ENCODE peak calls at places on chromosomes 1 and 21, in nine cellular contexts. Q is spleen, M is HCT116, H is thoracic aorta, O is GM06990, E is ovary, Z is upper lobe of right lung, D is body of pancreas, C is HFF-Myc. B is an unnamed sample.

GRCh38 chr1:192512426-192513125 is 63.0 kb upstream of the RGS1 start:
- DNase-seq in Q (no peak), M (no peak), H (no peak), O (no peak), E (no peak), Z (no peak), D (no peak), C (no peak), B (no peak)

GRCh38 chr1:1918901-1919303 is at the start of gene TMEM52:
- DNase-seq in Q (no peak), M (no peak), H (no peak), O (no peak), E (no peak), Z (no peak), D (peak), C (no peak), B (no peak)

GRCh38 chr21:43720539-43721224 is 1.8 kb downstream of the PDXK start:
- DNase-seq in Q (no peak), M (no peak), H (no peak), O (no peak), E (no peak), Z (no peak), D (no peak), C (no peak), B (no peak)

GRCh38 chr1:218475275-218475674 is 130.1 kb downstream of the TGFB2 start:
- DNase-seq in Q (no peak), M (no peak), H (no peak), O (no peak), E (no peak), Z (no peak), D (no peak), C (no peak), B (no peak)

GRCh38 chr1:184593612-184594011 is 161.0 kb downstream of the EDEM3 start:
- DNase-seq in Q (no peak), M (no peak), H (no peak), O (no peak), E (no peak), Z (no peak), D (no peak), C (no peak), B (peak)

GRCh38 chr1:178328728-178329127 is 168.0 kb downstream of the CLEC20A start:
- DNase-seq in Q (no peak), M (no peak), H (no peak), O (no peak), E (no peak), Z (no peak), D (no peak), C (no peak), B (no peak)

GRCh38 chr1:14543191-14543849 is 55.2 kb upstream of the KAZN start:
- DNase-seq in Q (no peak), M (no peak), H (no peak), O (no peak), E (no peak), Z (no peak), D (no peak), C (no peak), B (no peak)

GRCh38 chr1:67880056-67880601 is 46.9 kb upstream of the GNG12 start:
- DNase-seq in Q (no peak), M (no peak), H (no peak), O (no peak), E (peak), Z (no peak), D (peak), C (peak), B (peak)

GRCh38 chr1:189678779-189679178 is 798.9 kb downstream of the BRINP3 start:
- DNase-seq in Q (no peak), M (no peak), H (no peak), O (no peak), E (no peak), Z (no peak), D (no peak), C (no peak), B (no peak)

GRCh38 chr21:45640001-45640887 is 3.3 kb upstream of the PCBP3 start:
- DNase-seq in Q (no peak), M (no peak), H (no peak), O (no peak), E (no peak), Z (no peak), D (no peak), C (no peak), B (no peak)

GRCh38 chr1:201444792-201445191 is 23.3 kb upstream of the TNNI1 start:
- DNase-seq in Q (no peak), M (no peak), H (no peak), O (no peak), E (no peak), Z (no peak), D (no peak), C (no peak), B (peak)

GRCh38 chr21:44293551-44294231 is 6.2 kb upstream of the PFKL start:
- DNase-seq in Q (no peak), M (no peak), H (no peak), O (no peak), E (no peak), Z (no peak), D (no peak), C (no peak), B (no peak)

GRCh38 chr1:94951509-94952208 is 24.7 kb upstream of the CNN3 start:
- DNase-seq in Q (no peak), M (no peak), H (no peak), O (no peak), E (no peak), Z (no peak), D (no peak), C (no peak), B (no peak)

GRCh38 chr1:94952539-94952938 is 25.6 kb upstream of the CNN3 start:
- DNase-seq in Q (no peak), M (no peak), H (no peak), O (no peak), E (no peak), Z (no peak), D (no peak), C (no peak), B (no peak)

GRCh38 chr1:94951056-94951455 is 24.1 kb upstream of the CNN3 start:
- DNase-seq in Q (no peak), M (no peak), H (no peak), O (no peak), E (no peak), Z (no peak), D (no peak), C (no peak), B (no peak)

GRCh38 chr1:94947453-94947852 is 20.5 kb upstream of the CNN3 start:
- DNase-seq in Q (no peak), M (no peak), H (no peak), O (no peak), E (no peak), Z (no peak), D (no peak), C (no peak), B (peak)

DNA sequence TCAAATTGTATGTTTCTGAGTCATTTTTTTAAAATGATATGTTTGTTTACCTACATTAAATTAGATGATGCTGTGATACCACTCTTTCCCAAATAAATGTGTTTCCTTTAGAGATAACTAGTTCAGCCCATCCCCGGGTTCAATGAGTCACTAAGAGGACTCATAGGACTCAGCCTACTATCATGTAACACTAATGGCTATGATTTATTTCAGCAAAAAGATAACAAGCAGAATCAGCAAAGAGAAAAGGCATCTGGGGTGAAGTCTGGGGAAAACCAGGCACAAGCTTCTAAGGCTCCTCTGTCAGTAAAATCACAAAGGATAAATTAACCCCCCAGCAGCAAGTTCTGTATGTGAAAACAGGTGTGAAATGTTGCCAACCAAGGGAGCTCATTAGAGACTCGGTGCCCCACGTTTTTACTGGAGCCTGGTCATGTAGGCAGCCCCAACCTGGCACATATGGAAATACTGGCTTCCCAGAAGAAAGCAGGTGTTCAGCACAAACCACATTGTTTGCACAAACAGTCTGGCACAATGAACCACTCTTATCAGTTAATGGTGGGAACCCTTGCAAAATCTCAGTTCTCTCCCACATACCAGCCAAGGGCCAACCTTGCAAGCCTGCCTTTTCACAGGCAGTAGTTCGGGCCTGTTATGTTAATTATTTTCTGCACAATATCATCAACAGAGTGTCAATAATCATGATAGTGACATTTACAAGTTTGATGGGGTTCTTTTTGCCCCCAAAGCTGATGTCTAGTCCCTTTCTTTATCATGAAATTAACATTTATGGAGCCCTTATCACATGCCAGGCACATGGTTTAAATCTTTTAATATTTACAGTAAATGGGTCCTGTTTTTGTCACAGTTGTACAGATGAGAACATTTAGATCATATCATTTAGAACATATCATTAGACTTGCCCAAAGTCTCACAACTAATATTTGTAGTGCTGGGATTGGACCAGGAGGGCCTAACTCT is 23.1 kb upstream of the CNN3 start:
- DNase-seq in Q (no peak), M (no peak), H (no peak), O (no peak), E (no peak), Z (no peak), D (peak), C (no peak), B (peak)
- TF ChIP-seq CTCF in Q (no peak), M (no peak), H (no peak), O (no peak), E (no peak), Z (no peak), D (no peak), C (no peak), B (no peak)

DNA sequence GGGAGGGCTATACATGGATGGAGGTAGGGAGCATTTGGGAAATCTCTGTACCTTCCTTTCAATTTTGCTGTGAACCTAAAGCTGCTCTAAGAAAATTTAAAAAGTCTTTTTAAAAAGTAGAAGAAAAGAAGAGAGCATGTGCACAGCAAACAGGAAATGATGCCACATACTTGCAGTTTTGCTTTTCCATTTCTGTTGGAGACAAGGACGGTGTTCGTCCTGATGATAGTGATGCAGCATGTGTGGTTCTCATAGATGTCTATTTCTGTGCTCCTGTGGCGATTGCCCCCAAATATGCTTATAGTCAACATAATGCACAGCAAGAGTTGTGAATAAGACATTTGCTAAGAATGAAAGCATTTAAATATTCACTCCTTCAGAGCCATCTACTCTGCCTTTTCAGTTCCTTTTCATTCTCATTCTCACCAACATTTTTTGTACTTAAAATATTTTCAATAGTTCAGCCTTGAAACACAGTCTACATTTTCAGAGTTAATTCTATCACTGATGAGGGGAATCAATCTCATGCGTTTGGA is 66.6 kb downstream of the LRRC8C start:
- DNase-seq in Q (no peak), M (no peak), H (no peak), O (no peak), E (no peak), Z (no peak), D (no peak), C (no peak), B (no peak)
- H3K4me3 ChIP-seq in Q (no peak), M (no peak), H (no peak), O (peak), E (no peak), Z (no peak), D (no peak), C (no peak), B (no peak)

GRCh38 chr1:7856345-7856744 is 3.5 kb upstream of the UTS2 start:
- DNase-seq in Q (no peak), M (no peak), H (no peak), O (no peak), E (no peak), Z (no peak), D (no peak), C (no peak), B (peak)
- TF ChIP-seq CTCF in Q (no peak), M (no peak), H (no peak), O (no peak), E (no peak), Z (no peak), D (no peak), C (peak), B (peak)

DNA sequence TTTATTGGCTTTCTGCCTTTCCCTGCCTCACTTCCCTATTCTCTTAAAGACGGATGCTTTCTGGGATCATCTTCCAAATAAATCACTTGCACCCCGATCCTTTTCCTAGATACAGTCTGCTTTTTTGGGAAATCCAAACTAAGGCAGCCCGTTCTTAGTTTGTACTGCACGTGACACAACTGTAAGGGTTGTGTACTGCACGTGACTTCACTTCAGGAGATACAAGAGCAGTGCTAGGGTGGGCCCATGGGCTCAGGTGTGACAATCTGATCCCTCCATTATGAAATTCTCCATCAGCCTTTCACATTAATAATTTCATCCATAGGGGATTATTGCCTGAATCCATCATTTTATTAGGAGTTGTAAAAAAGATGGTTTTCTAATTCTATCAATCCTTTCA is 33.8 kb upstream of the SPOCD1 start:
- DNase-seq in Q (no peak), M (no peak), H (no peak), O (no peak), E (no peak), Z (no peak), D (no peak), C (no peak), B (no peak)
- H3K4me3 ChIP-seq in Q (no peak), M (no peak), H (no peak), O (no peak), E (no peak), Z (no peak), D (no peak), C (no peak), B (no peak)

GRCh38 chr1:164804366-164804765 is 245.4 kb downstream of the PBX1 start:
- DNase-seq in Q (no peak), M (no peak), H (no peak), O (no peak), E (no peak), Z (no peak), D (no peak), C (no peak), B (peak)

GRCh38 chr1:164806531-164806930 is 247.5 kb downstream of the PBX1 start:
- DNase-seq in Q (no peak), M (no peak), H (no peak), O (no peak), E (no peak), Z (no peak), D (peak), C (no peak), B (no peak)

GRCh38 chr1:164802573-164803282 is 243.7 kb downstream of the PBX1 start:
- DNase-seq in Q (no peak), M (no peak), H (no peak), O (no peak), E (no peak), Z (no peak), D (no peak), C (no peak), B (no peak)

GRCh38 chr1:164803366-164803765 is 244.4 kb downstream of the PBX1 start:
- DNase-seq in Q (no peak), M (no peak), H (no peak), O (no peak), E (no peak), Z (no peak), D (no peak), C (no peak), B (peak)

GRCh38 chr1:164805399-164805798 is 246.4 kb downstream of the PBX1 start:
- DNase-seq in Q (no peak), M (no peak), H (no peak), O (no peak), E (no peak), Z (no peak), D (no peak), C (no peak), B (peak)
- TF ChIP-seq CTCF in Q (no peak), M (no peak), H (no peak), O (no peak), E (no peak), Z (no peak), D (no peak), C (no peak), B (no peak)

DNA sequence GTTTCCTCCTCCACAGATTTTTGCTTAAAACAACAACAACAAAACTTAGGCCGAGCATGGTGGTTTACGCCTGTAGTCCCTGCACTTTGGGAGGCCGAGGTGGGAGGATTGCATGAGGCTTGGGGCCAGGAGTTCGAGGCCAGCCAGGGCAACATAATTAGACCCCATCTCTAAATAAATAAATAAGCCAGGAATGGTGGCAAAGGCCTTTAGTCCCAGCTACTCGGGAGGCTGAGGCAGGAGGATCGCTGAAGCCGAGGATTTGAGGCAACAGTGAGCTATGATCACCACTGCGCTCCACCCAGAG is 1.3 kb upstream of the HP1BP3 start:
- DNase-seq in Q (no peak), M (no peak), H (no peak), O (no peak), E (no peak), Z (no peak), D (no peak), C (no peak), B (no peak)
- H3K4me3 ChIP-seq in Q (no peak), M (no peak), H (peak), O (no peak), E (no peak), Z (no peak), D (no peak), C (peak), B (no peak)

GRCh38 chr1:101436100-101436511 is 199.3 kb downstream of the S1PR1 start:
- DNase-seq in Q (no peak), M (no peak), H (no peak), O (peak), E (no peak), Z (no peak), D (no peak), C (no peak), B (no peak)

GRCh38 chr1:101440484-101440883 is 203.7 kb downstream of the S1PR1 start:
- DNase-seq in Q (no peak), M (no peak), H (no peak), O (no peak), E (no peak), Z (no peak), D (no peak), C (no peak), B (no peak)

DNA sequence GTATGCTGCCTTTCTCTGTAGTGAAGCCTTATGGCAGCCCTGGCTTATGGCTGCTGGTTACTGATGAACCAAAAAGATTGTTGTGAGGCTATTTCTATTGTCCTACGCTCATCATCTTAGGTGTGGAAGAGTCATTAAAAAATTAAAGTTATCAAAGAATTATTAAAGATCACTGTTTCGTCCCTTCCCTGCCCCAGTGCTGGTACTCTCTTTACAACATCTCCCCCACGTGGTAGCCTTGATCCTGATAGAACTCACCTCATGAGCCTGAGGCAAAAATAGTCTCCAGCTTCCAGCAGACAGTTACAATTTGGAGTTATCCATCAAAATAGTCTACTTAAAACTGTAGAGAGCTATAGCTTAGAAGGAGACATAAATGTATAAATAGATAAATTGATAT is 201.5 kb downstream of the S1PR1 start:
- DNase-seq in Q (no peak), M (no peak), H (no peak), O (no peak), E (no peak), Z (no peak), D (no peak), C (no peak), B (peak)
- TF ChIP-seq CTCF in Q (no peak), M (peak), H (no peak), O (peak), E (no peak), Z (no peak), D (no peak), C (peak), B (peak)

GRCh38 chr1:156356262-156356874 is 12.6 kb upstream of the RHBG start:
- DNase-seq in Q (peak), M (no peak), H (no peak), O (no peak), E (no peak), Z (no peak), D (no peak), C (no peak), B (no peak)
- H3K4me3 ChIP-seq in Q (no peak), M (peak), H (no peak), O (no peak), E (no peak), Z (no peak), D (no peak), C (no peak), B (no peak)

B was measured in brain microvascular endothelial cell.